ENCODE peak calls at places on chromosomes 3 and 15, in five cellular contexts. J, F, M, K and S are unnamed samples.

GRCh38 chr3:12393894-12394293 is 90.4 kb upstream of the TSEN2 start:
- DNase-seq in K (no peak), J (no peak), M (no peak), F (no peak), S (no peak)

GRCh38 chr3:71389911-71390573 is 193.5 kb downstream of the FOXP1 start:
- DNase-seq in M (peak; percentile 64), K (no peak), J (peak; percentile 31), F (peak; percentile 59), S (peak; percentile 28)

GRCh38 chr3:161171639-161172552 is 49.2 kb upstream of the NMD3 start:
- DNase-seq in F (no peak), M (no peak), J (no peak), K (no peak), S (no peak)

GRCh38 chr3:119359476-119359998 is 65.4 kb downstream of the ARHGAP31 start:
- DNase-seq in J (no peak), F (peak; percentile 47), M (no peak), K (no peak), S (no peak)

GRCh38 chr15:36062357-36062756 is 516.4 kb upstream of the DPH6 start:
- DNase-seq in F (no peak), K (no peak), M (no peak), J (no peak), S (no peak)

GRCh38 chr3:154818676-154819255 is 261.4 kb upstream of the MME start:
- DNase-seq in J (no peak), K (no peak), M (no peak), F (no peak), S (no peak)

GRCh38 chr3:179463299-179463698 is 12.0 kb upstream of the GNB4 start:
- DNase-seq in K (no peak), M (no peak), F (no peak), J (no peak), S (no peak)

GRCh38 chr3:2838533-2839157 is 271.5 kb downstream of the IL5RA start:
- DNase-seq in K (no peak), J (no peak), F (no peak), M (no peak), S (no peak)

GRCh38 chr3:171815977-171816595 is 5.8 kb upstream of the PLD1 start:
- DNase-seq in K (no peak), F (no peak), M (no peak), J (no peak), S (no peak)

GRCh38 chr15:100112061-100112420 is 229.7 kb downstream of the ADAMTS17 start:
- DNase-seq in M (peak; percentile 97), K (no peak), J (no peak), F (no peak), S (no peak)

GRCh38 chr3:45198264-45199260 is 27.5 kb downstream of the TMEM158 start:
- DNase-seq in J (no peak), M (no peak), F (no peak), K (no peak), S (peak; percentile 43)